ENCODE peak calls at places on chromosomes 6 and 20, in seven cellular contexts. One of them, this sample, is unnamed.

GRCh38 chr6:125867483-125867935 is 76.7 kb downstream of the NCOA7 start:
- DNase-seq in RWPE1: peak; percentile 91
- DNase-seq in stimulated activated CD4-positive, alpha-beta T cell treated with anti-CD3 and anti-CD28 coated beads, Interleukin-4, amount 100 ng/mL, for 24 hours: no peak
- DNase-seq in CD8-positive, alpha-beta memory T cell: no peak
- DNase-seq in NCI-H345: peak; percentile 11
- DNase-seq in heart left ventricle: no peak
- DNase-seq in CD8-positive, alpha-beta T cell: no peak
- DNase-seq in this sample: no peak

GRCh38 chr20:1274485-1275313 is 8.6 kb downstream of the SNPH start:
- DNase-seq in CD8-positive, alpha-beta memory T cell: no peak
- DNase-seq in RWPE1: no peak
- DNase-seq in NCI-H345: peak; percentile 99
- DNase-seq in heart left ventricle: no peak
- DNase-seq in stimulated activated CD4-positive, alpha-beta T cell treated with anti-CD3 and anti-CD28 coated beads, Interleukin-4, amount 100 ng/mL, for 24 hours: no peak
- DNase-seq in CD8-positive, alpha-beta T cell: no peak
- DNase-seq in this sample: no peak

GRCh38 chr20:48703511-48704219 is 124.1 kb downstream of the PREX1 start:
- DNase-seq in heart left ventricle: no peak
- DNase-seq in CD8-positive, alpha-beta memory T cell: peak; percentile 21
- DNase-seq in CD8-positive, alpha-beta T cell: no peak
- DNase-seq in stimulated activated CD4-positive, alpha-beta T cell treated with anti-CD3 and anti-CD28 coated beads, Interleukin-4, amount 100 ng/mL, for 24 hours: no peak
- DNase-seq in NCI-H345: no peak
- DNase-seq in RWPE1: no peak
- DNase-seq in this sample: no peak

GRCh38 chr6:46888578-46888977 is 33.2 kb downstream of the ADGRF5 start:
- DNase-seq in stimulated activated CD4-positive, alpha-beta T cell treated with anti-CD3 and anti-CD28 coated beads, Interleukin-4, amount 100 ng/mL, for 24 hours: no peak
- DNase-seq in NCI-H345: no peak
- DNase-seq in heart left ventricle: no peak
- DNase-seq in CD8-positive, alpha-beta T cell: no peak
- DNase-seq in RWPE1: peak; percentile 21
- DNase-seq in CD8-positive, alpha-beta memory T cell: no peak
- DNase-seq in this sample: no peak

GRCh38 chr6:43220439-43220951 is 8.8 kb downstream of the DNPH1 start:
- DNase-seq in stimulated activated CD4-positive, alpha-beta T cell treated with anti-CD3 and anti-CD28 coated beads, Interleukin-4, amount 100 ng/mL, for 24 hours: no peak
- DNase-seq in CD8-positive, alpha-beta memory T cell: no peak
- DNase-seq in RWPE1: no peak
- DNase-seq in heart left ventricle: peak; percentile 43
- DNase-seq in CD8-positive, alpha-beta T cell: no peak
- DNase-seq in NCI-H345: no peak
- DNase-seq in this sample: peak; percentile 46

GRCh38 chr6:11853678-11854417 is 75.2 kb upstream of the ADTRP start:
- DNase-seq in CD8-positive, alpha-beta T cell: no peak
- DNase-seq in heart left ventricle: no peak
- DNase-seq in RWPE1: no peak
- DNase-seq in CD8-positive, alpha-beta memory T cell: no peak
- DNase-seq in stimulated activated CD4-positive, alpha-beta T cell treated with anti-CD3 and anti-CD28 coated beads, Interleukin-4, amount 100 ng/mL, for 24 hours: no peak
- DNase-seq in NCI-H345: no peak
- DNase-seq in this sample: no peak

GRCh38 chr6:16733085-16733484 is 28.2 kb downstream of the ATXN1 start:
- DNase-seq in stimulated activated CD4-positive, alpha-beta T cell treated with anti-CD3 and anti-CD28 coated beads, Interleukin-4, amount 100 ng/mL, for 24 hours: no peak
- DNase-seq in CD8-positive, alpha-beta T cell: no peak
- DNase-seq in NCI-H345: no peak
- DNase-seq in CD8-positive, alpha-beta memory T cell: no peak
- DNase-seq in RWPE1: no peak
- DNase-seq in heart left ventricle: no peak
- DNase-seq in this sample: no peak

GRCh38 chr20:16485406-16485805 is 87.8 kb downstream of the KIF16B start:
- DNase-seq in CD8-positive, alpha-beta memory T cell: no peak
- DNase-seq in NCI-H345: no peak
- DNase-seq in CD8-positive, alpha-beta T cell: no peak
- DNase-seq in heart left ventricle: no peak
- DNase-seq in stimulated activated CD4-positive, alpha-beta T cell treated with anti-CD3 and anti-CD28 coated beads, Interleukin-4, amount 100 ng/mL, for 24 hours: no peak
- DNase-seq in RWPE1: no peak
- DNase-seq in this sample: no peak

GRCh38 chr6:72622094-72622540 is 253 bp downstream of the KCNQ5 start:
- DNase-seq in NCI-H345: peak; percentile 74
- DNase-seq in RWPE1: peak; percentile 40
- DNase-seq in CD8-positive, alpha-beta T cell: peak; percentile 58
- DNase-seq in CD8-positive, alpha-beta memory T cell: peak; percentile 68
- DNase-seq in stimulated activated CD4-positive, alpha-beta T cell treated with anti-CD3 and anti-CD28 coated beads, Interleukin-4, amount 100 ng/mL, for 24 hours: peak; percentile 65
- DNase-seq in heart left ventricle: peak; percentile 70
- DNase-seq in this sample: peak; percentile 52

GRCh38 chr6:40042232-40042631 is 108.0 kb upstream of the MOCS1 start:
- DNase-seq in heart left ventricle: no peak
- DNase-seq in stimulated activated CD4-positive, alpha-beta T cell treated with anti-CD3 and anti-CD28 coated beads, Interleukin-4, amount 100 ng/mL, for 24 hours: no peak
- DNase-seq in NCI-H345: no peak
- DNase-seq in CD8-positive, alpha-beta memory T cell: no peak
- DNase-seq in RWPE1: no peak
- DNase-seq in CD8-positive, alpha-beta T cell: no peak
- DNase-seq in this sample: no peak

GRCh38 chr6:17972074-17972966 is 15.1 kb downstream of the KIF13A start:
- DNase-seq in RWPE1: no peak
- DNase-seq in CD8-positive, alpha-beta T cell: no peak
- DNase-seq in NCI-H345: no peak
- DNase-seq in stimulated activated CD4-positive, alpha-beta T cell treated with anti-CD3 and anti-CD28 coated beads, Interleukin-4, amount 100 ng/mL, for 24 hours: no peak
- DNase-seq in heart left ventricle: no peak
- DNase-seq in CD8-positive, alpha-beta memory T cell: no peak
- DNase-seq in this sample: no peak

GRCh38 chr20:47821481-47822100 is 36.3 kb upstream of the SULF2 start:
- DNase-seq in heart left ventricle: no peak
- DNase-seq in CD8-positive, alpha-beta T cell: no peak
- DNase-seq in RWPE1: peak; percentile 96
- DNase-seq in NCI-H345: no peak
- DNase-seq in CD8-positive, alpha-beta memory T cell: no peak
- DNase-seq in stimulated activated CD4-positive, alpha-beta T cell treated with anti-CD3 and anti-CD28 coated beads, Interleukin-4, amount 100 ng/mL, for 24 hours: no peak
- DNase-seq in this sample: no peak

GRCh38 chr6:3045777-3046176 is 22.5 kb upstream of the RIPK1 start:
- DNase-seq in CD8-positive, alpha-beta memory T cell: no peak
- DNase-seq in NCI-H345: no peak
- DNase-seq in stimulated activated CD4-positive, alpha-beta T cell treated with anti-CD3 and anti-CD28 coated beads, Interleukin-4, amount 100 ng/mL, for 24 hours: no peak
- DNase-seq in heart left ventricle: no peak
- DNase-seq in CD8-positive, alpha-beta T cell: no peak
- DNase-seq in RWPE1: no peak
- DNase-seq in this sample: no peak

GRCh38 chr20:62344782-62345181 is 22.3 kb downstream of the LAMA5 start:
- DNase-seq in NCI-H345: no peak
- DNase-seq in RWPE1: no peak
- DNase-seq in stimulated activated CD4-positive, alpha-beta T cell treated with anti-CD3 and anti-CD28 coated beads, Interleukin-4, amount 100 ng/mL, for 24 hours: no peak
- DNase-seq in CD8-positive, alpha-beta memory T cell: no peak
- DNase-seq in heart left ventricle: no peak
- DNase-seq in CD8-positive, alpha-beta T cell: no peak
- DNase-seq in this sample: no peak

GRCh38 chr20:54168961-54169862 is 4.6 kb downstream of the CYP24A1 start:
- DNase-seq in CD8-positive, alpha-beta T cell: no peak
- DNase-seq in heart left ventricle: no peak
- DNase-seq in stimulated activated CD4-positive, alpha-beta T cell treated with anti-CD3 and anti-CD28 coated beads, Interleukin-4, amount 100 ng/mL, for 24 hours: no peak
- DNase-seq in RWPE1: no peak
- DNase-seq in CD8-positive, alpha-beta memory T cell: no peak
- DNase-seq in NCI-H345: no peak
- DNase-seq in this sample: no peak

GRCh38 chr20:50358959-50359358 is 151.2 kb upstream of the PTPN1 start:
- DNase-seq in NCI-H345: no peak
- DNase-seq in CD8-positive, alpha-beta T cell: no peak
- DNase-seq in CD8-positive, alpha-beta memory T cell: no peak
- DNase-seq in heart left ventricle: peak; percentile 38
- DNase-seq in stimulated activated CD4-positive, alpha-beta T cell treated with anti-CD3 and anti-CD28 coated beads, Interleukin-4, amount 100 ng/mL, for 24 hours: no peak
- DNase-seq in RWPE1: no peak
- DNase-seq in this sample: no peak

GRCh38 chr6:169801396-169802160 is 50.2 kb downstream of the ERMARD start:
- DNase-seq in stimulated activated CD4-positive, alpha-beta T cell treated with anti-CD3 and anti-CD28 coated beads, Interleukin-4, amount 100 ng/mL, for 24 hours: no peak
- DNase-seq in NCI-H345: peak; percentile 69
- DNase-seq in CD8-positive, alpha-beta memory T cell: no peak
- DNase-seq in RWPE1: no peak
- DNase-seq in CD8-positive, alpha-beta T cell: no peak
- DNase-seq in heart left ventricle: no peak
- DNase-seq in this sample: no peak

GRCh38 chr6:118299023-118299422 is 249.1 kb upstream of the PLN start:
- DNase-seq in CD8-positive, alpha-beta T cell: no peak
- DNase-seq in NCI-H345: no peak
- DNase-seq in RWPE1: no peak
- DNase-seq in CD8-positive, alpha-beta memory T cell: no peak
- DNase-seq in stimulated activated CD4-positive, alpha-beta T cell treated with anti-CD3 and anti-CD28 coated beads, Interleukin-4, amount 100 ng/mL, for 24 hours: no peak
- DNase-seq in heart left ventricle: no peak
- DNase-seq in this sample: no peak

GRCh38 chr6:17132967-17133366 is 31.1 kb downstream of the STMND1 start:
- DNase-seq in CD8-positive, alpha-beta T cell: no peak
- DNase-seq in RWPE1: no peak
- DNase-seq in stimulated activated CD4-positive, alpha-beta T cell treated with anti-CD3 and anti-CD28 coated beads, Interleukin-4, amount 100 ng/mL, for 24 hours: no peak
- DNase-seq in CD8-positive, alpha-beta memory T cell: no peak
- DNase-seq in heart left ventricle: no peak
- DNase-seq in NCI-H345: no peak
- DNase-seq in this sample: no peak

GRCh38 chr6:54892831-54893230 is 46.3 kb downstream of the FAM83B start:
- DNase-seq in heart left ventricle: no peak
- DNase-seq in NCI-H345: no peak
- DNase-seq in CD8-positive, alpha-beta T cell: no peak
- DNase-seq in CD8-positive, alpha-beta memory T cell: no peak
- DNase-seq in stimulated activated CD4-positive, alpha-beta T cell treated with anti-CD3 and anti-CD28 coated beads, Interleukin-4, amount 100 ng/mL, for 24 hours: no peak
- DNase-seq in RWPE1: peak; percentile 61
- DNase-seq in this sample: no peak

GRCh38 chr20:24164360-24164759 is 175.8 kb upstream of the GGTLC1 start:
- DNase-seq in CD8-positive, alpha-beta memory T cell: no peak
- DNase-seq in CD8-positive, alpha-beta T cell: peak; percentile 34
- DNase-seq in RWPE1: no peak
- DNase-seq in stimulated activated CD4-positive, alpha-beta T cell treated with anti-CD3 and anti-CD28 coated beads, Interleukin-4, amount 100 ng/mL, for 24 hours: peak; percentile 21
- DNase-seq in NCI-H345: no peak
- DNase-seq in heart left ventricle: no peak
- DNase-seq in this sample: no peak

GRCh38 chr20:1037039-1037438 is 34.9 kb upstream of the RSPO4 start:
- DNase-seq in CD8-positive, alpha-beta T cell: no peak
- DNase-seq in CD8-positive, alpha-beta memory T cell: no peak
- DNase-seq in heart left ventricle: no peak
- DNase-seq in NCI-H345: no peak
- DNase-seq in stimulated activated CD4-positive, alpha-beta T cell treated with anti-CD3 and anti-CD28 coated beads, Interleukin-4, amount 100 ng/mL, for 24 hours: no peak
- DNase-seq in RWPE1: no peak
- DNase-seq in this sample: no peak

GRCh38 chr6:154689654-154690053 is 43.6 kb upstream of the SCAF8 start:
- DNase-seq in heart left ventricle: no peak
- DNase-seq in CD8-positive, alpha-beta memory T cell: no peak
- DNase-seq in NCI-H345: no peak
- DNase-seq in CD8-positive, alpha-beta T cell: no peak
- DNase-seq in stimulated activated CD4-positive, alpha-beta T cell treated with anti-CD3 and anti-CD28 coated beads, Interleukin-4, amount 100 ng/mL, for 24 hours: no peak
- DNase-seq in RWPE1: no peak
- DNase-seq in this sample: no peak

GRCh38 chr6:45736134-45736533 is 279.5 kb downstream of the CLIC5 start:
- DNase-seq in CD8-positive, alpha-beta memory T cell: no peak
- DNase-seq in RWPE1: no peak
- DNase-seq in stimulated activated CD4-positive, alpha-beta T cell treated with anti-CD3 and anti-CD28 coated beads, Interleukin-4, amount 100 ng/mL, for 24 hours: no peak
- DNase-seq in CD8-positive, alpha-beta T cell: no peak
- DNase-seq in heart left ventricle: no peak
- DNase-seq in NCI-H345: no peak
- DNase-seq in this sample: no peak

GRCh38 chr6:13226071-13226470 is 102.3 kb downstream of the TBC1D7 start:
- DNase-seq in NCI-H345: no peak
- DNase-seq in stimulated activated CD4-positive, alpha-beta T cell treated with anti-CD3 and anti-CD28 coated beads, Interleukin-4, amount 100 ng/mL, for 24 hours: no peak
- DNase-seq in CD8-positive, alpha-beta T cell: no peak
- DNase-seq in RWPE1: no peak
- DNase-seq in CD8-positive, alpha-beta memory T cell: no peak
- DNase-seq in heart left ventricle: no peak
- DNase-seq in this sample: no peak

GRCh38 chr6:142935553-142936517 is 9.1 kb downstream of the HIVEP2 start:
- DNase-seq in NCI-H345: no peak
- DNase-seq in CD8-positive, alpha-beta memory T cell: peak; percentile 75
- DNase-seq in stimulated activated CD4-positive, alpha-beta T cell treated with anti-CD3 and anti-CD28 coated beads, Interleukin-4, amount 100 ng/mL, for 24 hours: peak; percentile 33
- DNase-seq in RWPE1: no peak
- DNase-seq in heart left ventricle: no peak
- DNase-seq in CD8-positive, alpha-beta T cell: peak; percentile 28
- DNase-seq in this sample: no peak

GRCh38 chr20:53579581-53580375 is 13.9 kb downstream of the ZNF217 start:
- DNase-seq in heart left ventricle: no peak
- DNase-seq in CD8-positive, alpha-beta memory T cell: no peak
- DNase-seq in stimulated activated CD4-positive, alpha-beta T cell treated with anti-CD3 and anti-CD28 coated beads, Interleukin-4, amount 100 ng/mL, for 24 hours: peak; percentile 32
- DNase-seq in CD8-positive, alpha-beta T cell: peak; percentile 29
- DNase-seq in NCI-H345: no peak
- DNase-seq in RWPE1: peak; percentile 86
- DNase-seq in this sample: peak; percentile 37

GRCh38 chr6:14984454-14984853 is 261.4 kb upstream of the JARID2 start:
- DNase-seq in CD8-positive, alpha-beta memory T cell: no peak
- DNase-seq in NCI-H345: no peak
- DNase-seq in stimulated activated CD4-positive, alpha-beta T cell treated with anti-CD3 and anti-CD28 coated beads, Interleukin-4, amount 100 ng/mL, for 24 hours: no peak
- DNase-seq in heart left ventricle: no peak
- DNase-seq in RWPE1: no peak
- DNase-seq in CD8-positive, alpha-beta T cell: no peak
- DNase-seq in this sample: peak; percentile 31

GRCh38 chr6:35906499-35906846 is 14.4 kb downstream of the SRPK1 start:
- DNase-seq in CD8-positive, alpha-beta memory T cell: no peak
- DNase-seq in heart left ventricle: no peak
- DNase-seq in stimulated activated CD4-positive, alpha-beta T cell treated with anti-CD3 and anti-CD28 coated beads, Interleukin-4, amount 100 ng/mL, for 24 hours: no peak
- DNase-seq in NCI-H345: no peak
- DNase-seq in CD8-positive, alpha-beta T cell: no peak
- DNase-seq in RWPE1: no peak
- DNase-seq in this sample: no peak

GRCh38 chr6:56370591-56371198 is 123.3 kb upstream of the COL21A1 start:
- DNase-seq in CD8-positive, alpha-beta T cell: no peak
- DNase-seq in heart left ventricle: no peak
- DNase-seq in RWPE1: peak; percentile 75
- DNase-seq in stimulated activated CD4-positive, alpha-beta T cell treated with anti-CD3 and anti-CD28 coated beads, Interleukin-4, amount 100 ng/mL, for 24 hours: no peak
- DNase-seq in NCI-H345: peak; percentile 82
- DNase-seq in CD8-positive, alpha-beta memory T cell: no peak
- DNase-seq in this sample: no peak

GRCh38 chr6:122014961-122015360 is 384.5 kb upstream of the HSF2 start:
- DNase-seq in CD8-positive, alpha-beta T cell: no peak
- DNase-seq in RWPE1: no peak
- DNase-seq in stimulated activated CD4-positive, alpha-beta T cell treated with anti-CD3 and anti-CD28 coated beads, Interleukin-4, amount 100 ng/mL, for 24 hours: no peak
- DNase-seq in NCI-H345: no peak
- DNase-seq in heart left ventricle: no peak
- DNase-seq in CD8-positive, alpha-beta memory T cell: no peak
- DNase-seq in this sample: no peak

GRCh38 chr20:25686081-25687077 is 10.3 kb downstream of the ZNF337 start:
- DNase-seq in CD8-positive, alpha-beta memory T cell: no peak
- DNase-seq in NCI-H345: peak; percentile 35
- DNase-seq in stimulated activated CD4-positive, alpha-beta T cell treated with anti-CD3 and anti-CD28 coated beads, Interleukin-4, amount 100 ng/mL, for 24 hours: no peak
- DNase-seq in RWPE1: no peak
- DNase-seq in CD8-positive, alpha-beta T cell: no peak
- DNase-seq in heart left ventricle: no peak
- DNase-seq in this sample: peak; percentile 63

GRCh38 chr6:4909063-4909645 is 94.7 kb downstream of the RPP40 start:
- DNase-seq in heart left ventricle: no peak
- DNase-seq in NCI-H345: no peak
- DNase-seq in RWPE1: no peak
- DNase-seq in stimulated activated CD4-positive, alpha-beta T cell treated with anti-CD3 and anti-CD28 coated beads, Interleukin-4, amount 100 ng/mL, for 24 hours: no peak
- DNase-seq in CD8-positive, alpha-beta memory T cell: no peak
- DNase-seq in CD8-positive, alpha-beta T cell: no peak
- DNase-seq in this sample: no peak

GRCh38 chr6:138054982-138055381 is 52.2 kb downstream of the PERP start:
- DNase-seq in NCI-H345: no peak
- DNase-seq in stimulated activated CD4-positive, alpha-beta T cell treated with anti-CD3 and anti-CD28 coated beads, Interleukin-4, amount 100 ng/mL, for 24 hours: no peak
- DNase-seq in heart left ventricle: no peak
- DNase-seq in RWPE1: no peak
- DNase-seq in CD8-positive, alpha-beta T cell: no peak
- DNase-seq in CD8-positive, alpha-beta memory T cell: no peak
- DNase-seq in this sample: no peak

GRCh38 chr6:52013035-52013434 is 74.4 kb downstream of the PKHD1 start:
- DNase-seq in heart left ventricle: no peak
- DNase-seq in RWPE1: no peak
- DNase-seq in NCI-H345: no peak
- DNase-seq in CD8-positive, alpha-beta T cell: no peak
- DNase-seq in CD8-positive, alpha-beta memory T cell: no peak
- DNase-seq in stimulated activated CD4-positive, alpha-beta T cell treated with anti-CD3 and anti-CD28 coated beads, Interleukin-4, amount 100 ng/mL, for 24 hours: no peak
- DNase-seq in this sample: no peak

GRCh38 chr6:140436023-140436811 is 1061.8 kb upstream of the CITED2 start:
- DNase-seq in NCI-H345: peak; percentile 32
- DNase-seq in RWPE1: no peak
- DNase-seq in heart left ventricle: no peak
- DNase-seq in CD8-positive, alpha-beta T cell: no peak
- DNase-seq in CD8-positive, alpha-beta memory T cell: no peak
- DNase-seq in stimulated activated CD4-positive, alpha-beta T cell treated with anti-CD3 and anti-CD28 coated beads, Interleukin-4, amount 100 ng/mL, for 24 hours: no peak
- DNase-seq in this sample: no peak

GRCh38 chr20:6765469-6766058 is 1.9 kb upstream of the BMP2 start:
- DNase-seq in CD8-positive, alpha-beta memory T cell: no peak
- DNase-seq in NCI-H345: peak; percentile 67
- DNase-seq in CD8-positive, alpha-beta T cell: no peak
- DNase-seq in heart left ventricle: no peak
- DNase-seq in stimulated activated CD4-positive, alpha-beta T cell treated with anti-CD3 and anti-CD28 coated beads, Interleukin-4, amount 100 ng/mL, for 24 hours: no peak
- DNase-seq in RWPE1: peak; percentile 34
- DNase-seq in this sample: no peak

GRCh38 chr6:16669227-16669626 is 92.0 kb downstream of the ATXN1 start:
- DNase-seq in CD8-positive, alpha-beta T cell: peak; percentile 74
- DNase-seq in RWPE1: peak; percentile 36
- DNase-seq in CD8-positive, alpha-beta memory T cell: peak; percentile 84
- DNase-seq in heart left ventricle: no peak
- DNase-seq in NCI-H345: no peak
- DNase-seq in stimulated activated CD4-positive, alpha-beta T cell treated with anti-CD3 and anti-CD28 coated beads, Interleukin-4, amount 100 ng/mL, for 24 hours: peak; percentile 80
- DNase-seq in this sample: no peak